ENCODE peak calls at places on chromosomes 5 and 9, in four cellular contexts. I is HepG2, G is K562, M is GM12878. C is an unnamed sample.

GRCh38 chr5:18375637-18376036 is 741.4 kb downstream of the TAF11L14 start:
- DNase-seq in M (no peak), G (no peak), I (no peak), C (no peak)

GRCh38 chr9:116074658-116075057 is 78.9 kb upstream of the PAPPA start:
- DNase-seq in M (no peak), I (no peak), G (no peak), C (no peak)

GRCh38 chr9:134301387-134302129 is 24.7 kb upstream of the RXRA start:
- DNase-seq in I (no peak), G (no peak), M (peak; percentile 74), C (no peak)

GRCh38 chr5:161847896-161848510 is at the start of gene GABRA1:
- DNase-seq in M (no peak), G (no peak), I (no peak), C (peak; percentile 76)

GRCh38 chr5:135034186-135034962 is at the start of gene PITX1:
- DNase-seq in I (peak; percentile 52), G (peak; percentile 93), M (no peak), C (peak; percentile 71)

GRCh38 chr9:99411479-99412100 is 189.5 kb downstream of the SEC61B start:
- DNase-seq in M (no peak), G (no peak), I (no peak), C (peak; percentile 27)

GRCh38 chr5:58318468-58318867 is 141.4 kb downstream of the PLK2 start:
- DNase-seq in M (no peak), I (no peak), G (no peak), C (no peak)

GRCh38 chr5:172868924-172869565 is 35.0 kb downstream of the ERGIC1 start:
- DNase-seq in G (peak; percentile 23), M (no peak), I (peak; percentile 64), C (no peak)

GRCh38 chr5:17219006-17219422 is 1.6 kb downstream of the BASP1 start:
- DNase-seq in I (no peak), G (no peak), M (no peak), C (peak; percentile 80)

GRCh38 chr9:93587651-93588347 is 11.4 kb downstream of the PHF2 start:
- DNase-seq in M (no peak), G (no peak), I (no peak), C (no peak)

GRCh38 chr5:98416541-98416940 is 356.9 kb upstream of the RGMB start:
- DNase-seq in I (no peak), G (no peak), M (no peak), C (no peak)

GRCh38 chr9:122126340-122127333 is 32.9 kb downstream of the NDUFA8 start:
- DNase-seq in I (peak; percentile 35), M (no peak), G (peak; percentile 43), C (peak; percentile 86)

GRCh38 chr9:132794730-132795380 is 83.2 kb downstream of the AK8 start:
- DNase-seq in I (no peak), G (no peak), M (no peak), C (peak; percentile 25)

GRCh38 chr5:132479812-132480441 is 10.6 kb downstream of the IRF1 start:
- DNase-seq in I (no peak), G (no peak), M (no peak), C (no peak)

GRCh38 chr5:175263776-175264175 is 180.2 kb downstream of the DRD1 start:
- DNase-seq in I (no peak), G (no peak), M (no peak), C (no peak)

GRCh38 chr5:175257847-175258194 is 186.2 kb downstream of the DRD1 start:
- DNase-seq in M (no peak), G (peak; percentile 52), I (no peak), C (no peak)

GRCh38 chr5:175261098-175261497 is 182.9 kb downstream of the DRD1 start:
- DNase-seq in I (no peak), M (no peak), G (no peak), C (no peak)

GRCh38 chr5:175264406-175264805 is 179.6 kb downstream of the DRD1 start:
- DNase-seq in I (no peak), M (no peak), G (no peak), C (no peak)

GRCh38 chr5:175261526-175261925 is 182.5 kb downstream of the DRD1 start:
- DNase-seq in I (no peak), M (no peak), G (no peak), C (no peak)
- TF ChIP-seq CREB1 in I (no peak), M (no peak), G (no peak), C (no peak)

GRCh38 chr9:110258671-110259070 is 2.4 kb upstream of the TXN start:
- DNase-seq in G (no peak), M (peak; percentile 59), I (no peak), C (no peak)
- TF ChIP-seq JUNB in G (no peak), M (peak; percentile 25), I (no peak), C (no peak)

GRCh38 chr9:112719292-112719691 is 1.4 kb upstream of the INIP start:
- DNase-seq in I (no peak), G (no peak), M (no peak), C (no peak)

GRCh38 chr9:112717669-112718331 is at the start of gene INIP:
- DNase-seq in I (peak; percentile 95), G (peak; percentile 97), M (peak; percentile 87), C (peak; percentile 99)

GRCh38 chr9:112719696-112720095 is 1.8 kb upstream of the INIP start:
- DNase-seq in M (no peak), I (no peak), G (no peak), C (no peak)
- H2AFZ ChIP-seq in M (no peak overlapping the region), I (no peak overlapping the region), G (peak overlapping the region; percentile 38), C (no peak overlapping the region)

GRCh38 chr9:136685216-136685615 is 2.0 kb downstream of the AGPAT2 start:
- DNase-seq in I (no peak), M (no peak), G (no peak), C (no peak)

GRCh38 chr9:136685792-136686533 is 1.3 kb downstream of the AGPAT2 start:
- DNase-seq in G (peak; percentile 45), M (no peak), I (no peak), C (no peak)

GRCh38 chr9:136686794-136687711 is at the start of gene AGPAT2:
- DNase-seq in G (peak; percentile 98), M (no peak), I (no peak), C (peak; percentile 57)

GRCh38 chr9:136687721-136688223 is 515 bp upstream of the AGPAT2 start:
- DNase-seq in I (no peak), M (no peak), G (peak; percentile 71), C (no peak)

DNA sequence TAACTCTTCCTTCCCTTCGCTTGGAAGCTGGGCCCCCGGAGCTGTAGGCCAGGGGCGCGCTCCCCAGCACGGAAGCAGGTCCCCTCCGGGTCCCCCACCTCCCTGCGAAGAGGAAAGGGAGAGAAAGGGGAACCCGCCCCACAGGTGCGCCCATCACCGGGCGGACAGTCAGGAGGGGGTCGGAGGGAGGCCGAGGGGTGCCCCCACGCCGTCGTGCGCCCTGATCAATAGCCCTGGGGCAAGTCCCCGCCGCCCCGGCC is 793 bp downstream of the AGPAT2 start:
- DNase-seq in M (no peak), G (no peak), I (no peak), C (no peak)
- TF ChIP-seq CREB1 in M (no peak), G (no peak), I (no peak), C (no peak)

C was measured in GM23338.